ENCODE peak calls at places on chromosomes 12 and 14, in five cellular contexts. One of them, this sample, is unnamed.

GRCh38 chr12:60148831-60149230 is 553.0 kb downstream of the SLC16A7 start:
- DNase-seq in A549: peak
- DNase-seq in testis: no peak
- DNase-seq in thyroid gland: no peak
- DNase-seq in lower leg skin: no peak
- DNase-seq in this sample: no peak

GRCh38 chr12:95412826-95413311 is 61.1 kb upstream of the METAP2 start:
- DNase-seq in A549: no peak
- DNase-seq in testis: no peak
- DNase-seq in thyroid gland: no peak
- DNase-seq in lower leg skin: no peak
- DNase-seq in this sample: no peak

GRCh38 chr14:99327458-99328250 is 55.7 kb upstream of the BCL11B start:
- DNase-seq in A549: no peak
- DNase-seq in testis: no peak
- DNase-seq in thyroid gland: peak
- DNase-seq in lower leg skin: peak
- DNase-seq in this sample: no peak

GRCh38 chr14:83909507-83909906 is 1620.4 kb upstream of the FLRT2 start:
- DNase-seq in A549: no peak
- DNase-seq in testis: no peak
- DNase-seq in thyroid gland: no peak
- DNase-seq in lower leg skin: no peak
- DNase-seq in this sample: peak

GRCh38 chr12:46787496-46788055 is 38.2 kb downstream of the SLC38A4 start:
- DNase-seq in A549: no peak
- DNase-seq in testis: no peak
- DNase-seq in thyroid gland: no peak
- DNase-seq in lower leg skin: no peak
- DNase-seq in this sample: no peak

GRCh38 chr14:37848985-37849605 is 253.7 kb downstream of the TTC6 start:
- DNase-seq in A549: no peak
- DNase-seq in testis: no peak
- DNase-seq in thyroid gland: no peak
- DNase-seq in lower leg skin: no peak
- DNase-seq in this sample: no peak

GRCh38 chr12:52395761-52396434 is 10.2 kb downstream of the KRT82 start:
- DNase-seq in A549: peak
- DNase-seq in testis: peak
- DNase-seq in thyroid gland: no peak
- DNase-seq in lower leg skin: no peak
- DNase-seq in this sample: no peak

GRCh38 chr14:101116486-101117130 is 213.1 kb upstream of the RTL1 start:
- DNase-seq in A549: no peak
- DNase-seq in testis: peak
- DNase-seq in thyroid gland: no peak
- DNase-seq in lower leg skin: no peak
- DNase-seq in this sample: no peak

GRCh38 chr12:91565246-91565645 is 382.6 kb upstream of the DCN start:
- DNase-seq in A549: no peak
- DNase-seq in testis: peak
- DNase-seq in thyroid gland: no peak
- DNase-seq in lower leg skin: no peak
- DNase-seq in this sample: no peak

GRCh38 chr12:75115748-75116147 is 93.9 kb downstream of the KCNC2 start:
- DNase-seq in A549: no peak
- DNase-seq in testis: no peak
- DNase-seq in thyroid gland: no peak
- DNase-seq in lower leg skin: no peak
- DNase-seq in this sample: no peak

GRCh38 chr14:78983126-78983525 is 813.0 kb downstream of the NRXN3 start:
- DNase-seq in A549: no peak
- DNase-seq in testis: no peak
- DNase-seq in thyroid gland: no peak
- DNase-seq in lower leg skin: no peak
- DNase-seq in this sample: no peak

GRCh38 chr12:12927211-12928079 is 24.5 kb downstream of the GPRC5D start:
- DNase-seq in A549: peak
- DNase-seq in testis: peak
- DNase-seq in thyroid gland: peak
- DNase-seq in lower leg skin: peak
- DNase-seq in this sample: no peak
- TF ChIP-seq POLR2A in A549: peak
- TF ChIP-seq POLR2A in testis: no peak
- TF ChIP-seq POLR2A in thyroid gland: no peak
- TF ChIP-seq POLR2A in lower leg skin: no peak
- TF ChIP-seq POLR2A in this sample: no peak

DNA sequence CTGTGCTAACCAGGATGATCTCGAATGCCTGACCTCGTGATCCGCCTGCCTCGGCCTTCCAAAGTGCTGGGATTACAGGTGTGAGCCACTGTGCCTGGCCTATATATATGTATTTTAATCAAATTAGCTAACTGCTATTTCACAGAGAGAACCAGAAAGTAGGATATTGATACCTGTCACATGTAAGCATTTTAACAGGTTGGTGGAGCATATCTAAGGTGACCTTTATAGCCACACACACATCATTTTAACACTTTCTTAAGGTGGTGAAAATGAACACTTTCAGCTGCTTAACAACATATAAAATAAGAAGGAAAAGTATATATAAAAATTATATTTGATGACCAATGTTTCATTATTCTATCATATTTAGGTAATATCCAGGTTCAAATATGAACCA is 57.0 kb upstream of the ATF7IP start:
- DNase-seq in A549: no peak
- DNase-seq in testis: no peak
- DNase-seq in thyroid gland: no peak
- DNase-seq in lower leg skin: no peak
- DNase-seq in this sample: no peak
- TF ChIP-seq POLR2A in A549: no peak
- TF ChIP-seq POLR2A in testis: no peak
- TF ChIP-seq POLR2A in thyroid gland: no peak
- TF ChIP-seq POLR2A in lower leg skin: no peak
- TF ChIP-seq POLR2A in this sample: no peak

GRCh38 chr14:72154645-72155378 is 222.6 kb downstream of the RGS6 start:
- DNase-seq in A549: no peak
- DNase-seq in testis: peak
- DNase-seq in thyroid gland: no peak
- DNase-seq in lower leg skin: no peak
- DNase-seq in this sample: no peak

DNA sequence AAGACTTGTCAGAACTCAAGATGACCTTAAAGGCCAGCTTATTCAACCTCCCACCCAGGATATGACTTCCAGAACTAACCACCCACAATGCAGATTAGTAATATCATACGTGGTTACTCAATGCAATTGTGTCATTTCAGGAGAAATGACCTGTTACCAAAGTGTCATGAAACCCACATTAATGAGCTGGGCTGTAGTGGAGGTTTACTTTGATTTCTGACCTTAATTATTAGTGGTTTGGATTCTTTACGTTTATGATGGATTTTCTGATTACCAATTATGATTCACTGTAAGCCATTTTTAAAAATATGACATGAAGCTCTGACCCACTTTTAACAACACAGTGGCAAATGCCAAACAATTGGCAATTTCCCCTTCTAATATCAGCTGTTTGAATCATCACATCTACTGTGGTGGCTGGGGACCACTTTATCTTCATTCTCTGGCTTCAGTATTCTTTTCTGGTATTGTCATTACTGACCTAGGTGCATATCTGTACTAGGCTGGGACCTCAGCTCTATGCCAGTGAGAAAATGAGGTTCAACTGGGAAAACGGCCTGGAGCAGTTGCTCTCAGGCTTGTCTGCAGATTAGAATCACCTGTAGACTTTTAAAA is 223.3 kb downstream of the RGS6 start:
- DNase-seq in A549: no peak
- DNase-seq in testis: no peak
- DNase-seq in thyroid gland: no peak
- DNase-seq in lower leg skin: no peak
- DNase-seq in this sample: no peak
- TF ChIP-seq POLR2A in A549: no peak
- TF ChIP-seq POLR2A in testis: no peak
- TF ChIP-seq POLR2A in thyroid gland: no peak
- TF ChIP-seq POLR2A in lower leg skin: no peak
- TF ChIP-seq POLR2A in this sample: no peak

GRCh38 chr12:12890815-12891645 is at the start of gene GPRC5A:
- DNase-seq in A549: peak
- DNase-seq in testis: peak
- DNase-seq in thyroid gland: peak
- DNase-seq in lower leg skin: peak
- DNase-seq in this sample: peak
- TF ChIP-seq POLR2A in A549: peak
- TF ChIP-seq POLR2A in testis: no peak
- TF ChIP-seq POLR2A in thyroid gland: peak
- TF ChIP-seq POLR2A in lower leg skin: no peak
- TF ChIP-seq POLR2A in this sample: no peak

This sample was measured in NB4.